ENCODE peak calls at places on chromosomes 6 and 20, in seven cellular contexts. I is mesendoderm, A is H1, C is IMR-90, W is mesenchymal stem cell, Q is neuronal stem cell, V is trophoblast cell. P is an unnamed sample.

GRCh38 chr20:11569163-11569562 is 348.5 kb upstream of the BTBD3 start:
- DNase-seq in I (peak), A (peak), C (no peak), W (no peak), Q (no peak), V (no peak), P (peak)

GRCh38 chr6:5286780-5287179 is 25.5 kb downstream of the FARS2 start:
- DNase-seq in I (no peak), A (no peak), C (no peak), W (no peak), Q (no peak), V (no peak), P (no peak)

GRCh38 chr20:13684566-13685222 is 46.0 kb upstream of the TASP1 start:
- DNase-seq in I (no peak), A (no peak), C (no peak), W (no peak), Q (no peak), V (no peak), P (no peak)

GRCh38 chr20:11047559-11047958 is 373.8 kb upstream of the JAG1 start:
- DNase-seq in I (peak), A (no peak), C (no peak), W (no peak), Q (no peak), V (no peak), P (no peak)

GRCh38 chr20:54199721-54200176 is 8.1 kb upstream of the PFDN4 start:
- DNase-seq in I (peak), A (peak), C (peak), W (peak), Q (peak), V (peak), P (peak)

GRCh38 chr6:7615611-7616383 is 25.8 kb downstream of the SNRNP48 start:
- DNase-seq in I (peak), A (peak), C (peak), W (peak), Q (peak), V (peak), P (peak)

GRCh38 chr20:61679473-61679872 is 386.2 kb downstream of the TAF4 start:
- DNase-seq in I (no peak), A (no peak), C (no peak), W (no peak), Q (no peak), V (no peak), P (no peak)

GRCh38 chr6:108492131-108492766 is 68.5 kb upstream of the FOXO3 start:
- DNase-seq in I (peak), A (no peak), C (peak), W (peak), Q (peak), V (peak), P (no peak)

GRCh38 chr6:14286144-14286543 is 168.6 kb downstream of the CD83 start:
- DNase-seq in I (no peak), A (peak), C (peak), W (no peak), Q (no peak), V (peak), P (no peak)

GRCh38 chr6:43972915-43973304 is 154.3 kb downstream of the MRPL14 start:
- DNase-seq in I (no peak), A (no peak), C (peak), W (peak), Q (no peak), V (no peak), P (peak)

GRCh38 chr20:24755411-24755922 is 193.6 kb upstream of the CST7 start:
- DNase-seq in I (no peak), A (no peak), C (no peak), W (peak), Q (no peak), V (no peak), P (peak)

GRCh38 chr20:33645072-33645358 is 17.1 kb upstream of the C20orf144 start:
- DNase-seq in I (no peak), A (no peak), C (no peak), W (no peak), Q (no peak), V (peak), P (no peak)

GRCh38 chr20:44467289-44467883 is 8.3 kb upstream of the TTPAL start:
- DNase-seq in I (no peak), A (peak), C (no peak), W (peak), Q (no peak), V (no peak), P (no peak)

GRCh38 chr6:52417675-52418111 is 2.4 kb upstream of the EFHC1 start:
- DNase-seq in I (peak), A (no peak), C (peak), W (peak), Q (no peak), V (peak), P (no peak)

GRCh38 chr6:38524436-38525145 is 115.1 kb downstream of the BTBD9 start:
- DNase-seq in I (no peak), A (no peak), C (peak), W (no peak), Q (no peak), V (no peak), P (no peak)

GRCh38 chr6:163955752-163956151 is 541.2 kb downstream of the QKI start:
- DNase-seq in I (no peak), A (no peak), C (no peak), W (no peak), Q (no peak), V (no peak), P (no peak)

GRCh38 chr6:45661667-45662066 is 283.9 kb upstream of the SUPT3H start:
- DNase-seq in I (no peak), A (no peak), C (peak), W (no peak), Q (no peak), V (no peak), P (no peak)

GRCh38 chr20:53930651-53931504 is 139.5 kb downstream of the BCAS1 start:
- DNase-seq in I (no peak), A (no peak), C (peak), W (no peak), Q (no peak), V (peak), P (no peak)

GRCh38 chr6:78093861-78094360 is 441.1 kb downstream of the MEI4 start:
- DNase-seq in I (peak), A (no peak), C (no peak), W (no peak), Q (no peak), V (no peak), P (peak)

DNA sequence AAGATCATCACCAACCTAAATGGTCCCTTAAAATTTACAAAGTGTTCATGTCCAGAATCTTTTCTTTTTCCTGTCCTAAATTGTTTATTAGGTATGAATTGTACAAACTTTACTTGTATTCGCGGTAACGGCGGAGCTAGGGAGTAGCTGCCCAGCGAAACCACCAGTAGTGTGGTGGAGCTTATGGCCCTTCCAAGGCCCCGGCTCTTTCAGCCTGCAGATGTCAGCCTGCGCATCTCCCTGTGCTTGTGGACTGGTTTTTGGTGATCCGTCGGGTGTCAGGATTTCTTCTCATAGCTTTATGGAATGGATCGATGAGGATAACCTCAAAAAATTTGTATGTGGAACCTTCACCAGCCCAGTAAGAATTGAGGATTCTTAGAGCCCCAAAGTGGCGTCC is 27.2 kb upstream of the ENPP1 start:
- DNase-seq in I (no peak), A (no peak), C (no peak), W (no peak), Q (no peak), V (no peak), P (no peak)
- H2BK120ac ChIP-seq in I (no peak), A (no peak), C (no peak), W (no peak), Q (no peak), V (no peak), P (no peak)

GRCh38 chr6:156061958-156062661 is 606.5 kb upstream of the NOX3 start:
- DNase-seq in I (no peak), A (no peak), C (no peak), W (no peak), Q (no peak), V (no peak), P (no peak)
- H3K4me2 ChIP-seq in I (no peak), A (no peak), C (no peak), W (no peak), Q (no peak), V (no peak), P (no peak)

GRCh38 chr20:63372971-63373885 is 12.1 kb upstream of the CHRNA4 start:
- DNase-seq in I (no peak), A (no peak), C (no peak), W (no peak), Q (no peak), V (no peak), P (no peak)

GRCh38 chr20:63376283-63377250 is 15.4 kb upstream of the CHRNA4 start:
- DNase-seq in I (no peak), A (no peak), C (no peak), W (no peak), Q (no peak), V (no peak), P (no peak)

GRCh38 chr20:63373996-63374395 is 12.8 kb upstream of the CHRNA4 start:
- DNase-seq in I (no peak), A (no peak), C (no peak), W (no peak), Q (no peak), V (no peak), P (no peak)

GRCh38 chr20:63375438-63375837 is 14.3 kb upstream of the CHRNA4 start:
- DNase-seq in I (no peak), A (no peak), C (no peak), W (no peak), Q (no peak), V (no peak), P (no peak)

GRCh38 chr20:63374532-63374931 is 13.4 kb upstream of the CHRNA4 start:
- DNase-seq in I (no peak), A (no peak), C (no peak), W (no peak), Q (no peak), V (no peak), P (no peak)
- H2BK120ac ChIP-seq in I (no peak), A (no peak), C (no peak), W (no peak), Q (no peak), V (no peak), P (no peak)

GRCh38 chr6:132131777-132132176 is 180.6 kb upstream of the CCN2 start:
- DNase-seq in I (peak), A (no peak), C (peak), W (peak), Q (no peak), V (peak), P (no peak)

GRCh38 chr6:132135409-132135808 is 184.2 kb upstream of the CCN2 start:
- DNase-seq in I (no peak), A (no peak), C (no peak), W (no peak), Q (no peak), V (no peak), P (no peak)

GRCh38 chr6:132132911-132133639 is 181.9 kb upstream of the CCN2 start:
- DNase-seq in I (no peak), A (no peak), C (peak), W (peak), Q (no peak), V (peak), P (no peak)

GRCh38 chr6:132132420-132132819 is 181.2 kb upstream of the CCN2 start:
- DNase-seq in I (no peak), A (no peak), C (peak), W (peak), Q (no peak), V (peak), P (no peak)

DNA sequence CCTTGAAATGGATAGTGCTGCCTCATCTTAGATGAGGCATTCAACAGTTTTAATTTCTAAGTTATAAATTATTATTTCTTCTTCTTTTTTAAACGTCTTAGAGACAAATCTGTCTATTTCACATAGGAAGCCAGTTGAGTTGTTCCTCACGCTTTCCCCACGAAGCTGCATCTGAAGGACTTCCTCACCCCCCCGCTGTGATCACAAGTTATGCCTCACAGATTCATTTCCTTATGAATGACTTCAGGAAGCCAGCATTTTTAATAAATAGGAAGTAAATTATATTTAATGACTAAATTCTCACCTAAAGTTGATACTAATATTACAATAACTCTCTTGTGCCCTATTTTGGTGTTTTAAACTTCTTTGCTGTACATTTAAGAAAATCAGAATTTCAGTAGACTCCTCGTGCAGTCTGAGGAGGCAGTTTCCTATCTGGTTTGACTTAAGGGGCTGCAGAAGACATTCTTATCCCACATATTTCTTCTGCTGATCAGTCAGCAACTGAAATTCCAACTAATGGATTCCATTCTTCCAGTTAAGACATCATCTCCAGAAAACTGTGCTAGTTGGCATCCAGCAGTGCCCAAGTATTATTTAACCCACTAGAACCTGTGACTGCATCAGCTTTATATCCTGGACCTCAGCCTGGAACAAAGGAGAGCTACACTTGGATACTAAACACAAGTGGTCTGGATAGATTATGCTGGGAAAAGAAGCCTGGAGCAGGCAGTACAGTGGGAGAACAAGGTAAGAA is 182.7 kb upstream of the CCN2 start:
- DNase-seq in I (no peak), A (no peak), C (peak), W (no peak), Q (no peak), V (no peak), P (no peak)
- H3K4me2 ChIP-seq in I (no peak), A (no peak), C (peak), W (no peak), Q (no peak), V (no peak), P (no peak)

GRCh38 chr6:113301651-113302050 is 555.5 kb upstream of the MARCKS start:
- DNase-seq in I (no peak), A (no peak), C (peak), W (no peak), Q (no peak), V (peak), P (no peak)
- H2BK120ac ChIP-seq in I (no peak), A (no peak), C (no peak), W (no peak), Q (no peak), V (no peak), P (no peak)

GRCh38 chr6:132054525-132054924 is 103.4 kb upstream of the CCN2 start:
- DNase-seq in I (no peak), A (no peak), C (peak), W (peak), Q (no peak), V (peak), P (no peak)
- H3K4me2 ChIP-seq in I (no peak), A (no peak), C (peak), W (no peak), Q (no peak), V (no peak), P (no peak)

GRCh38 chr6:74404366-74404765 is 708.4 kb downstream of the CD109 start:
- DNase-seq in I (no peak), A (no peak), C (peak), W (peak), Q (no peak), V (no peak), P (no peak)
- H2BK120ac ChIP-seq in I (no peak), A (no peak), C (no peak), W (no peak), Q (no peak), V (no peak), P (no peak)